ENCODE peak calls at places on chromosome 13, in eight cellular contexts. J, G, A, O, H, L, W and B are unnamed samples.
A peak's percentile ranks its signal among the peaks of the same experiment; 100 is the strongest.

GRCh38 chr13:20824762-20825161 is 51.0 kb upstream of the EEF1AKMT1 start:
- DNase-seq in O (no peak), L (no peak), H (no peak), W (no peak), G (peak; percentile 27), A (no peak), J (no peak), B (no peak)

GRCh38 chr13:114225610-114226009 is 9.1 kb upstream of the CDC16 start:
- DNase-seq in G (no peak), J (no peak), W (no peak), L (no peak), O (no peak), H (no peak), A (no peak), B (no peak)

GRCh38 chr13:40772765-40773473 is 1.9 kb upstream of the MRPS31 start:
- DNase-seq in H (no peak), L (no peak), J (no peak), O (no peak), W (no peak), G (no peak), A (no peak), B (no peak)

GRCh38 chr13:59172076-59172475 is 991.7 kb downstream of the DIAPH3 start:
- DNase-seq in L (no peak), J (no peak), O (no peak), G (no peak), W (no peak), A (no peak), H (no peak), B (no peak)

GRCh38 chr13:60267498-60268202 is 103.9 kb upstream of the DIAPH3 start:
- DNase-seq in A (peak; percentile 51), G (no peak), J (peak; percentile 16), L (no peak), H (no peak), O (no peak), W (no peak), B (no peak)

GRCh38 chr13:35923347-35923746 is 207.8 kb downstream of the DCLK1 start:
- DNase-seq in H (no peak), J (no peak), O (no peak), G (peak; percentile 44), L (no peak), A (peak; percentile 2), W (no peak), B (no peak)

GRCh38 chr13:75813323-75813722 is 177.2 kb downstream of the LMO7 start:
- DNase-seq in L (no peak), A (no peak), W (no peak), G (no peak), O (no peak), J (no peak), H (no peak), B (no peak)

GRCh38 chr13:95644611-95645052 is at the start of gene DZIP1:
- DNase-seq in G (peak; percentile 81), L (peak; percentile 80), H (peak; percentile 80), O (peak; percentile 65), J (no peak), A (peak; percentile 89), W (peak; percentile 80), B (peak; percentile 85)

GRCh38 chr13:51453308-51453958 is 597 bp upstream of the INTS6 start:
- DNase-seq in L (peak; percentile 85), O (no peak), G (peak; percentile 76), H (peak; percentile 70), W (peak; percentile 86), A (peak; percentile 63), J (peak; percentile 89), B (peak; percentile 69)

GRCh38 chr13:40667622-40667978 is 1.2 kb upstream of the FOXO1 start:
- DNase-seq in W (no peak), J (no peak), O (no peak), L (no peak), G (no peak), H (no peak), A (no peak), B (no peak)

GRCh38 chr13:77386880-77387606 is 60.1 kb upstream of the MYCBP2 start:
- DNase-seq in J (no peak), L (no peak), W (no peak), G (peak; percentile 34), O (no peak), A (no peak), H (no peak), B (no peak)

GRCh38 chr13:55432814-55433213 is 1707.9 kb upstream of the PRR20A start:
- DNase-seq in H (no peak), G (no peak), L (no peak), O (no peak), J (no peak), W (no peak), A (no peak), B (no peak)

GRCh38 chr13:97911311-97912138 is 42.0 kb upstream of the IPO5 start:
- DNase-seq in L (no peak), A (no peak), G (no peak), O (no peak), W (no peak), H (no peak), J (peak; percentile 2), B (no peak)

GRCh38 chr13:74529968-74530367 is 395.8 kb upstream of the KLF12 start:
- DNase-seq in J (no peak), L (no peak), O (no peak), G (no peak), A (no peak), H (no peak), W (no peak), B (no peak)

GRCh38 chr13:46355088-46355468 is 32.0 kb downstream of the RUBCNL start:
- DNase-seq in O (no peak), A (no peak), W (no peak), H (no peak), L (no peak), G (no peak), J (no peak), B (no peak)

GRCh38 chr13:28579334-28579733 is 79.6 kb upstream of the POMP start:
- DNase-seq in W (no peak), J (no peak), O (no peak), H (no peak), G (no peak), A (no peak), L (no peak), B (no peak)

GRCh38 chr13:60137911-60138570 is 25.7 kb downstream of the DIAPH3 start:
- DNase-seq in G (no peak), A (no peak), H (no peak), J (no peak), O (no peak), W (no peak), L (no peak), B (no peak)

GRCh38 chr13:30355839-30356238 is 48.5 kb upstream of the KATNAL1 start:
- DNase-seq in A (no peak), L (no peak), G (no peak), H (no peak), W (no peak), J (peak; percentile 18), O (no peak), B (no peak)

GRCh38 chr13:61414686-61415664 is 674 bp downstream of the PCDH20 start:
- DNase-seq in O (peak; percentile 75), A (peak; percentile 67), J (no peak), G (no peak), H (peak; percentile 29), L (peak; percentile 59), W (peak; percentile 78), B (no peak)

GRCh38 chr13:106610511-106610910 is 42.6 kb upstream of the ARGLU1 start:
- DNase-seq in W (no peak), L (no peak), G (no peak), O (no peak), J (no peak), A (no peak), H (no peak), B (no peak)

GRCh38 chr13:99655351-99656091 is 154.2 kb downstream of the TM9SF2 start:
- DNase-seq in H (no peak), G (no peak), W (no peak), L (no peak), A (no peak), O (peak; percentile 84), J (no peak), B (no peak)

GRCh38 chr13:59924256-59924655 is 239.5 kb downstream of the DIAPH3 start:
- DNase-seq in H (no peak), O (no peak), L (no peak), W (no peak), A (no peak), J (no peak), G (no peak), B (no peak)

GRCh38 chr13:37342205-37342604 is 236.7 kb upstream of the CSNK1A1L start:
- DNase-seq in L (no peak), G (no peak), H (no peak), J (no peak), A (no peak), O (no peak), W (no peak), B (no peak)

GRCh38 chr13:114134944-114135610 is 2.7 kb upstream of the RASA3 start:
- DNase-seq in W (no peak), G (no peak), A (no peak), H (no peak), J (no peak), L (no peak), O (peak; percentile 3), B (no peak)

GRCh38 chr13:20492641-20493040 is 33.0 kb downstream of the CRYL1 start:
- DNase-seq in L (no peak), H (no peak), A (peak; percentile 3), J (peak; percentile 66), G (no peak), O (no peak), W (peak; percentile 56), B (no peak)

GRCh38 chr13:33543631-33544030 is 258.1 kb upstream of the STARD13 start:
- DNase-seq in H (no peak), O (no peak), A (peak; percentile 30), J (no peak), W (no peak), L (no peak), G (no peak), B (no peak)

GRCh38 chr13:73715114-73715909 is 418.9 kb downstream of the KLF12 start:
- DNase-seq in G (no peak), H (no peak), W (no peak), L (no peak), O (no peak), A (no peak), J (peak; percentile 6), B (no peak)

GRCh38 chr13:114177245-114178010 is 1.6 kb upstream of the CFAP97D2 start:
- DNase-seq in H (no peak), L (no peak), O (no peak), W (no peak), J (no peak), A (no peak), G (no peak), B (no peak)

GRCh38 chr13:87122551-87122950 is 548.6 kb upstream of the SLITRK5 start:
- DNase-seq in G (no peak), L (no peak), H (no peak), A (no peak), O (no peak), W (no peak), J (no peak), B (no peak)

GRCh38 chr13:73065665-73066350 is 7.0 kb downstream of the KLF5 start:
- DNase-seq in L (no peak), O (no peak), A (peak; percentile 78), J (no peak), H (no peak), W (no peak), G (no peak), B (no peak)

GRCh38 chr13:49786609-49787008 is 5.9 kb downstream of the KPNA3 start:
- DNase-seq in O (no peak), W (no peak), J (no peak), L (no peak), A (no peak), H (no peak), G (no peak), B (no peak)

GRCh38 chr13:48066310-48066989 is 28.5 kb downstream of the MED4 start:
- DNase-seq in H (no peak), O (no peak), A (peak; percentile 13), L (no peak), W (peak; percentile 60), J (no peak), G (no peak), B (no peak)

GRCh38 chr13:98556968-98557591 is 19.8 kb downstream of the STK24 start:
- DNase-seq in G (no peak), A (no peak), H (no peak), O (no peak), J (no peak), W (no peak), L (no peak), B (peak; percentile 28)

GRCh38 chr13:80499536-80500280 is 158.8 kb upstream of the SPRY2 start:
- DNase-seq in W (no peak), L (no peak), A (no peak), J (no peak), H (no peak), G (no peak), O (no peak), B (no peak)